ENCODE peak calls at places on chromosomes 2 and 18, in five cellular contexts. One of them, this sample, is unnamed.

GRCh38 chr2:177984739-177985138 is 87.8 kb downstream of the PDE11A start:
- DNase-seq in H9: no peak
- DNase-seq in neuronal stem cell: no peak
- DNase-seq in IMR-90: peak
- DNase-seq in H1: no peak
- DNase-seq in this sample: no peak

GRCh38 chr18:57075716-57076400 is 71.0 kb upstream of the BOD1L2 start:
- DNase-seq in H9: peak
- DNase-seq in neuronal stem cell: peak
- DNase-seq in IMR-90: no peak
- DNase-seq in H1: no peak
- DNase-seq in this sample: no peak

GRCh38 chr2:175620035-175620434 is 382.0 kb downstream of the LNPK start:
- DNase-seq in H9: no peak
- DNase-seq in neuronal stem cell: no peak
- DNase-seq in IMR-90: no peak
- DNase-seq in H1: no peak
- DNase-seq in this sample: no peak

GRCh38 chr18:67731853-67732252 is 215.3 kb upstream of the DSEL start:
- DNase-seq in H9: no peak
- DNase-seq in neuronal stem cell: no peak
- DNase-seq in IMR-90: peak
- DNase-seq in H1: no peak
- DNase-seq in this sample: no peak

GRCh38 chr2:190352668-190353536 is 9.5 kb downstream of the INPP1 start:
- DNase-seq in H9: no peak
- DNase-seq in neuronal stem cell: no peak
- DNase-seq in IMR-90: no peak
- DNase-seq in H1: no peak
- DNase-seq in this sample: no peak

GRCh38 chr2:216283038-216283900 is 89.0 kb downstream of the MARCHF4 start:
- DNase-seq in H9: peak
- DNase-seq in neuronal stem cell: no peak
- DNase-seq in IMR-90: no peak
- DNase-seq in H1: peak
- DNase-seq in this sample: peak

GRCh38 chr2:96396587-96396986 is 61.0 kb downstream of the NCAPH start:
- DNase-seq in H9: no peak
- DNase-seq in neuronal stem cell: no peak
- DNase-seq in IMR-90: no peak
- DNase-seq in H1: no peak
- DNase-seq in this sample: no peak

GRCh38 chr2:171513719-171514160 is 8.5 kb upstream of the CYBRD1 start:
- DNase-seq in H9: no peak
- DNase-seq in neuronal stem cell: no peak
- DNase-seq in IMR-90: no peak
- DNase-seq in H1: no peak
- DNase-seq in this sample: peak

GRCh38 chr2:66441651-66442365 is 6.9 kb downstream of the MEIS1 start:
- DNase-seq in H9: no peak
- DNase-seq in neuronal stem cell: no peak
- DNase-seq in IMR-90: no peak
- DNase-seq in H1: no peak
- DNase-seq in this sample: no peak

GRCh38 chr2:235113854-235114253 is 162.0 kb downstream of the SH3BP4 start:
- DNase-seq in H9: peak
- DNase-seq in neuronal stem cell: no peak
- DNase-seq in IMR-90: no peak
- DNase-seq in H1: no peak
- DNase-seq in this sample: peak

GRCh38 chr2:239274391-239275001 is 126.3 kb downstream of the HDAC4 start:
- DNase-seq in H9: peak
- DNase-seq in neuronal stem cell: peak
- DNase-seq in IMR-90: peak
- DNase-seq in H1: no peak
- DNase-seq in this sample: no peak

GRCh38 chr2:153115141-153115540 is 363.4 kb downstream of the RPRM start:
- DNase-seq in H9: no peak
- DNase-seq in neuronal stem cell: no peak
- DNase-seq in IMR-90: no peak
- DNase-seq in H1: no peak
- DNase-seq in this sample: no peak

GRCh38 chr2:148201075-148202004 is 180.4 kb downstream of the MBD5 start:
- DNase-seq in H9: peak
- DNase-seq in neuronal stem cell: peak
- DNase-seq in IMR-90: peak
- DNase-seq in H1: peak
- DNase-seq in this sample: peak

GRCh38 chr18:9643549-9643948 is 29.2 kb upstream of the PPP4R1 start:
- DNase-seq in H9: peak
- DNase-seq in neuronal stem cell: peak
- DNase-seq in IMR-90: peak
- DNase-seq in H1: peak
- DNase-seq in this sample: peak

GRCh38 chr2:236608710-236609109 is 39.1 kb downstream of the ACKR3 start:
- DNase-seq in H9: no peak
- DNase-seq in neuronal stem cell: no peak
- DNase-seq in IMR-90: no peak
- DNase-seq in H1: no peak
- DNase-seq in this sample: peak

GRCh38 chr2:127820080-127820668 is 9.2 kb upstream of the WDR33 start:
- DNase-seq in H9: no peak
- DNase-seq in neuronal stem cell: no peak
- DNase-seq in IMR-90: peak
- DNase-seq in H1: no peak
- DNase-seq in this sample: no peak

GRCh38 chr2:45128580-45128997 is 119.3 kb upstream of the SIX2 start:
- DNase-seq in H9: no peak
- DNase-seq in neuronal stem cell: no peak
- DNase-seq in IMR-90: peak
- DNase-seq in H1: no peak
- DNase-seq in this sample: no peak

GRCh38 chr2:38540580-38541290 is 62.0 kb downstream of the HNRNPLL start:
- DNase-seq in H9: no peak
- DNase-seq in neuronal stem cell: no peak
- DNase-seq in IMR-90: no peak
- DNase-seq in H1: no peak
- DNase-seq in this sample: no peak

GRCh38 chr2:241000831-241001321 is 2.5 kb downstream of the SNED1 start:
- DNase-seq in H9: no peak
- DNase-seq in neuronal stem cell: no peak
- DNase-seq in IMR-90: no peak
- DNase-seq in H1: no peak
- DNase-seq in this sample: no peak

GRCh38 chr2:974054-974453 is 23.4 kb downstream of the SNTG2 start:
- DNase-seq in H9: no peak
- DNase-seq in neuronal stem cell: no peak
- DNase-seq in IMR-90: no peak
- DNase-seq in H1: no peak
- DNase-seq in this sample: no peak

GRCh38 chr2:42086500-42086953 is 38.7 kb downstream of the PKDCC start:
- DNase-seq in H9: peak
- DNase-seq in neuronal stem cell: peak
- DNase-seq in IMR-90: peak
- DNase-seq in H1: no peak
- DNase-seq in this sample: peak

GRCh38 chr2:675982-676646 is 1.1 kb downstream of the TMEM18 start:
- DNase-seq in H9: peak
- DNase-seq in neuronal stem cell: no peak
- DNase-seq in IMR-90: peak
- DNase-seq in H1: peak
- DNase-seq in this sample: peak

GRCh38 chr2:74559912-74560311 is 5.4 kb downstream of the DOK1 start:
- DNase-seq in H9: peak
- DNase-seq in neuronal stem cell: no peak
- DNase-seq in IMR-90: no peak
- DNase-seq in H1: no peak
- DNase-seq in this sample: no peak

GRCh38 chr2:71678874-71679273 is 225.5 kb downstream of the DYSF start:
- DNase-seq in H9: no peak
- DNase-seq in neuronal stem cell: no peak
- DNase-seq in IMR-90: no peak
- DNase-seq in H1: no peak
- DNase-seq in this sample: no peak

GRCh38 chr2:182715121-182715895 is 749 bp upstream of the DNAJC10 start:
- DNase-seq in H9: no peak
- DNase-seq in neuronal stem cell: no peak
- DNase-seq in IMR-90: peak
- DNase-seq in H1: no peak
- DNase-seq in this sample: no peak

GRCh38 chr2:18976112-18976961 is 382.1 kb downstream of the OSR1 start:
- DNase-seq in H9: no peak
- DNase-seq in neuronal stem cell: no peak
- DNase-seq in IMR-90: peak
- DNase-seq in H1: no peak
- DNase-seq in this sample: no peak

GRCh38 chr2:155223781-155224406 is 525.4 kb downstream of the KCNJ3 start:
- DNase-seq in H9: no peak
- DNase-seq in neuronal stem cell: peak
- DNase-seq in IMR-90: no peak
- DNase-seq in H1: no peak
- DNase-seq in this sample: peak

DNA sequence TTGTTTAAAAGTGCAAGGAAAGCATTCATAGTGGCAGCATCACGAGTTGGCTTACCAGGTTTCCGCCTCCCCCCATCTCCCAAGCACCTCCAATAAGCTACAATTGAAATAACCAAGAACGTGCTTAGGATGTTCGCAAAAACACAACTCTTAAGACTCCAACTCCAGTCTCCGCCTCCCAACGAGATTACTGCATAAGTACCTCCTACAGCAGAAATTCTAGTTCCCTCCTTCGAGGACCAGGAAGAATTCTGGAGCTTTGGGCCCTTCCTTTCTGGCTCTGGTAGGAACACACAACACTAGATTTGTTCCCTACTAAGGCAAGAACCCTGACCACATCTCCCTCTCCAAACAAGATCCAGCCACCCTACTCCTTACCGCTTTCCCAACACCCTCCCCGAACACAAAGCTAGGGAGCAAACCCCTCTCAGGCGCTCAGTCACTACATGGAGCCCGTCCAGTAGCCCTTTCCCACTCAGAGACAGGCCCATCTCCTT is 741 bp downstream of the ADAM17 start:
- DNase-seq in H9: no peak
- DNase-seq in neuronal stem cell: no peak
- DNase-seq in IMR-90: peak
- DNase-seq in H1: no peak
- DNase-seq in this sample: peak
- H3K4ac ChIP-seq in H9: no peak
- H3K4ac ChIP-seq in neuronal stem cell: no peak
- H3K4ac ChIP-seq in IMR-90: peak
- H3K4ac ChIP-seq in H1: no peak
- H3K4ac ChIP-seq in this sample: peak

GRCh38 chr18:48949606-48950535 is 894 bp downstream of the SMAD7 start:
- DNase-seq in H9: peak
- DNase-seq in neuronal stem cell: peak
- DNase-seq in IMR-90: peak
- DNase-seq in H1: no peak
- DNase-seq in this sample: peak

GRCh38 chr18:48947583-48947982 is 3.2 kb downstream of the SMAD7 start:
- DNase-seq in H9: peak
- DNase-seq in neuronal stem cell: no peak
- DNase-seq in IMR-90: no peak
- DNase-seq in H1: no peak
- DNase-seq in this sample: no peak

GRCh38 chr18:48950536-48951447 is at the start of gene SMAD7:
- DNase-seq in H9: peak
- DNase-seq in neuronal stem cell: no peak
- DNase-seq in IMR-90: no peak
- DNase-seq in H1: no peak
- DNase-seq in this sample: no peak

GRCh38 chr18:48948112-48949050 is 2.4 kb downstream of the SMAD7 start:
- DNase-seq in H9: peak
- DNase-seq in neuronal stem cell: no peak
- DNase-seq in IMR-90: peak
- DNase-seq in H1: no peak
- DNase-seq in this sample: peak

DNA sequence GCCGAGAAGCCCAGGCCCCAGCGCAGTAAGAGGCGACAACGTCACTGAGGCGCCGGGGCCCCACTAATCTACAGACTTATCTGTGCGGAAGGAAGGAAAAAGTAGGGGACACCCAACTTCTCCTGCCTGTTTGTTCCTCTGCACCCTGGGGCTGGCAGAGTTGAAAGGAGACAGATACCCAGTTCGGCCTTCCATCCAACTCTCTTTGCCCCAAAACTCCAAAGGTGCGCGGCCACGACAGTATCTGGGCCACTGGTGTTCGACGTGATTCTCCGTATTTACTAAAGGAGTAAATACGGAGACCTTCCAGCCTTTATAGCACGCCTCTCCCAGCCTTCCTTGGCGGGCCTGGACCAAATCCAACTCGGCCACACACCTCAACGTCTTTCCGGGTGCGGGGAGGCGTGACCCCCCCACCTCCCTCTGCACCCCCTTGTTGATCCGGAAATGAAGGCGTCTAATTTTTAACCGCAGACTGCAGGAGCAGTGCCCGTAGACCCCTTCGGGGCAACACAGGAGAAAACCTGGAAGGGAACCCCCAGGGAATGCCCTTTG is 1.6 kb downstream of the SMAD7 start:
- DNase-seq in H9: no peak
- DNase-seq in neuronal stem cell: no peak
- DNase-seq in IMR-90: no peak
- DNase-seq in H1: no peak
- DNase-seq in this sample: no peak
- H4K91ac ChIP-seq in H9: no peak
- H4K91ac ChIP-seq in neuronal stem cell: no peak
- H4K91ac ChIP-seq in IMR-90: peak
- H4K91ac ChIP-seq in H1: peak
- H4K91ac ChIP-seq in this sample: peak

GRCh38 chr2:206084870-206085741 is 868 bp downstream of the INO80D start:
- DNase-seq in H9: peak
- DNase-seq in neuronal stem cell: peak
- DNase-seq in IMR-90: no peak
- DNase-seq in H1: no peak
- DNase-seq in this sample: peak

GRCh38 chr2:206085742-206086445 is at the start of gene INO80D:
- DNase-seq in H9: peak
- DNase-seq in neuronal stem cell: peak
- DNase-seq in IMR-90: peak
- DNase-seq in H1: no peak
- DNase-seq in this sample: peak

GRCh38 chr2:206083602-206084467 is 2.1 kb downstream of the INO80D start:
- DNase-seq in H9: peak
- DNase-seq in neuronal stem cell: no peak
- DNase-seq in IMR-90: no peak
- DNase-seq in H1: peak
- DNase-seq in this sample: no peak

GRCh38 chr2:206082298-206082843 is 3.6 kb downstream of the INO80D start:
- DNase-seq in H9: no peak
- DNase-seq in neuronal stem cell: no peak
- DNase-seq in IMR-90: no peak
- DNase-seq in H1: no peak
- DNase-seq in this sample: no peak

GRCh38 chr2:206084468-206084869 is 1.5 kb downstream of the INO80D start:
- DNase-seq in H9: peak
- DNase-seq in neuronal stem cell: peak
- DNase-seq in IMR-90: peak
- DNase-seq in H1: no peak
- DNase-seq in this sample: peak
- H3K18ac ChIP-seq in H9: no peak
- H3K18ac ChIP-seq in neuronal stem cell: peak
- H3K18ac ChIP-seq in IMR-90: peak
- H3K18ac ChIP-seq in H1: peak
- H3K18ac ChIP-seq in this sample: peak

GRCh38 chr2:112811276-112811831 is 25.2 kb downstream of the IL1B start:
- DNase-seq in H9: no peak
- DNase-seq in neuronal stem cell: no peak
- DNase-seq in IMR-90: no peak
- DNase-seq in H1: no peak
- DNase-seq in this sample: no peak
- H3K4ac ChIP-seq in H9: no peak
- H3K4ac ChIP-seq in neuronal stem cell: no peak
- H3K4ac ChIP-seq in IMR-90: peak
- H3K4ac ChIP-seq in H1: no peak
- H3K4ac ChIP-seq in this sample: no peak